ENCODE peak calls at places on chromosome 7, in four cellular contexts. One of them, this sample, is unnamed. For H3K36me3, the result is how much of the 10 kb centered on the place peaks cover.

GRCh38 chr7:155814569-155815276 is 2.5 kb upstream of the SHH start:
- DNase-seq in heart right ventricle: no peak
- DNase-seq in ovary: no peak
- DNase-seq in Peyer's patch: no peak
- DNase-seq in this sample: no peak

GRCh38 chr7:63077841-63078240 is 920.8 kb upstream of the ZNF722 start:
- DNase-seq in ovary: no peak
- DNase-seq in heart right ventricle: no peak
- DNase-seq in Peyer's patch: no peak
- DNase-seq in this sample: no peak

GRCh38 chr7:141097430-141097829 is 23.6 kb downstream of the TMEM178B start:
- DNase-seq in heart right ventricle: no peak
- DNase-seq in Peyer's patch: no peak
- DNase-seq in ovary: no peak
- DNase-seq in this sample: no peak

GRCh38 chr7:17158261-17158660 is 140.2 kb upstream of the AHR start:
- DNase-seq in heart right ventricle: no peak
- DNase-seq in ovary: no peak
- DNase-seq in Peyer's patch: no peak
- DNase-seq in this sample: no peak

GRCh38 chr7:131726031-131726430 is 169.6 kb upstream of the PODXL start:
- DNase-seq in heart right ventricle: no peak
- DNase-seq in ovary: no peak
- DNase-seq in Peyer's patch: no peak
- DNase-seq in this sample: no peak

GRCh38 chr7:3027455-3027854 is 16.2 kb downstream of the CARD11 start:
- DNase-seq in heart right ventricle: no peak
- DNase-seq in Peyer's patch: peak
- DNase-seq in ovary: no peak
- DNase-seq in this sample: peak

GRCh38 chr7:100603697-100604077 is 1.5 kb downstream of the PCOLCE start:
- DNase-seq in Peyer's patch: no peak
- DNase-seq in heart right ventricle: no peak
- DNase-seq in ovary: no peak
- DNase-seq in this sample: no peak

GRCh38 chr7:84363741-84364140 is 169.2 kb upstream of the SEMA3A start:
- DNase-seq in heart right ventricle: no peak
- DNase-seq in Peyer's patch: no peak
- DNase-seq in ovary: no peak
- DNase-seq in this sample: no peak

GRCh38 chr7:94028768-94029167 is 24.6 kb upstream of the BET1 start:
- DNase-seq in heart right ventricle: no peak
- DNase-seq in ovary: no peak
- DNase-seq in Peyer's patch: no peak
- DNase-seq in this sample: no peak

GRCh38 chr7:110544199-110544598 is 546.7 kb upstream of the LRRN3 start:
- DNase-seq in ovary: no peak
- DNase-seq in Peyer's patch: no peak
- DNase-seq in heart right ventricle: no peak
- DNase-seq in this sample: no peak

GRCh38 chr7:25964483-25964961 is 187.5 kb upstream of the NFE2L3 start:
- DNase-seq in Peyer's patch: no peak
- DNase-seq in ovary: no peak
- DNase-seq in heart right ventricle: no peak
- DNase-seq in this sample: no peak

GRCh38 chr7:19900118-19900517 is 126.7 kb upstream of the TMEM196 start:
- DNase-seq in ovary: no peak
- DNase-seq in Peyer's patch: no peak
- DNase-seq in heart right ventricle: no peak
- DNase-seq in this sample: no peak

GRCh38 chr7:90775383-90775965 is 179.4 kb downstream of the CDK14 start:
- DNase-seq in Peyer's patch: no peak
- DNase-seq in ovary: no peak
- DNase-seq in heart right ventricle: no peak
- DNase-seq in this sample: no peak

GRCh38 chr7:151756866-151757265 is 120.0 kb downstream of the PRKAG2 start:
- DNase-seq in ovary: no peak
- DNase-seq in heart right ventricle: no peak
- DNase-seq in Peyer's patch: no peak
- DNase-seq in this sample: no peak

GRCh38 chr7:98287486-98287959 is 6.0 kb downstream of the BRI3 start:
- DNase-seq in ovary: no peak
- DNase-seq in Peyer's patch: peak
- DNase-seq in heart right ventricle: no peak
- DNase-seq in this sample: no peak

GRCh38 chr7:142405122-142405765 is 147.4 kb upstream of the PRSS58 start:
- DNase-seq in Peyer's patch: no peak
- DNase-seq in heart right ventricle: no peak
- DNase-seq in ovary: no peak
- DNase-seq in this sample: no peak

GRCh38 chr7:134907639-134908038 is 78.7 kb upstream of the AGBL3 start:
- DNase-seq in heart right ventricle: no peak
- DNase-seq in ovary: peak
- DNase-seq in Peyer's patch: no peak
- DNase-seq in this sample: no peak

GRCh38 chr7:25436413-25436812 is 208.1 kb upstream of the NPVF start:
- DNase-seq in Peyer's patch: no peak
- DNase-seq in heart right ventricle: no peak
- DNase-seq in ovary: no peak
- DNase-seq in this sample: no peak

GRCh38 chr7:145036592-145037386 is 200.9 kb upstream of the TPK1 start:
- DNase-seq in ovary: no peak
- DNase-seq in Peyer's patch: no peak
- DNase-seq in heart right ventricle: peak
- DNase-seq in this sample: no peak

GRCh38 chr7:56218510-56218909 is 102.3 kb upstream of the NUPR2 start:
- DNase-seq in heart right ventricle: no peak
- DNase-seq in ovary: no peak
- DNase-seq in Peyer's patch: no peak
- DNase-seq in this sample: no peak

GRCh38 chr7:68613405-68613804 is 984.9 kb upstream of the AUTS2 start:
- DNase-seq in ovary: no peak
- DNase-seq in heart right ventricle: no peak
- DNase-seq in Peyer's patch: no peak
- DNase-seq in this sample: no peak

GRCh38 chr7:52863667-52864066 is 171.8 kb upstream of the POM121L12 start:
- DNase-seq in heart right ventricle: no peak
- DNase-seq in ovary: no peak
- DNase-seq in Peyer's patch: no peak
- DNase-seq in this sample: no peak

GRCh38 chr7:130398751-130399150 is 18.5 kb downstream of the CPA1 start:
- DNase-seq in ovary: no peak
- DNase-seq in heart right ventricle: no peak
- DNase-seq in Peyer's patch: no peak
- DNase-seq in this sample: no peak

GRCh38 chr7:140638311-140638791 is 2.3 kb downstream of the DENND2A start:
- DNase-seq in Peyer's patch: peak
- DNase-seq in ovary: no peak
- DNase-seq in heart right ventricle: no peak
- DNase-seq in this sample: peak

GRCh38 chr7:104156842-104157277 is 51.0 kb downstream of the ORC5 start:
- DNase-seq in ovary: no peak
- DNase-seq in Peyer's patch: no peak
- DNase-seq in heart right ventricle: no peak
- DNase-seq in this sample: no peak

GRCh38 chr7:89334785-89335184 is 539.2 kb upstream of the TEX47 start:
- DNase-seq in heart right ventricle: no peak
- DNase-seq in Peyer's patch: no peak
- DNase-seq in ovary: no peak
- DNase-seq in this sample: no peak

GRCh38 chr7:151248191-151249033 is at the start of gene SMARCD3:
- DNase-seq in Peyer's patch: peak
- DNase-seq in heart right ventricle: peak
- DNase-seq in ovary: peak
- DNase-seq in this sample: peak

GRCh38 chr7:123653162-123653561 is 2.5 kb upstream of the LMOD2 start:
- DNase-seq in Peyer's patch: no peak
- DNase-seq in heart right ventricle: no peak
- DNase-seq in ovary: no peak
- DNase-seq in this sample: no peak

GRCh38 chr7:952548-953441 is 1.7 kb downstream of the ADAP1 start:
- DNase-seq in heart right ventricle: no peak
- DNase-seq in ovary: no peak
- DNase-seq in Peyer's patch: no peak
- DNase-seq in this sample: no peak

GRCh38 chr7:42217548-42217947 is 19.5 kb downstream of the GLI3 start:
- DNase-seq in heart right ventricle: no peak
- DNase-seq in Peyer's patch: no peak
- DNase-seq in ovary: no peak
- DNase-seq in this sample: no peak

GRCh38 chr7:46705416-46706255 is 784.6 kb upstream of the IGFBP3 start:
- DNase-seq in heart right ventricle: no peak
- DNase-seq in ovary: no peak
- DNase-seq in Peyer's patch: no peak
- DNase-seq in this sample: no peak

GRCh38 chr7:18177815-18178660 is 150.4 kb upstream of the PRPS1L1 start:
- DNase-seq in Peyer's patch: no peak
- DNase-seq in heart right ventricle: no peak
- DNase-seq in ovary: no peak
- DNase-seq in this sample: no peak

DNA sequence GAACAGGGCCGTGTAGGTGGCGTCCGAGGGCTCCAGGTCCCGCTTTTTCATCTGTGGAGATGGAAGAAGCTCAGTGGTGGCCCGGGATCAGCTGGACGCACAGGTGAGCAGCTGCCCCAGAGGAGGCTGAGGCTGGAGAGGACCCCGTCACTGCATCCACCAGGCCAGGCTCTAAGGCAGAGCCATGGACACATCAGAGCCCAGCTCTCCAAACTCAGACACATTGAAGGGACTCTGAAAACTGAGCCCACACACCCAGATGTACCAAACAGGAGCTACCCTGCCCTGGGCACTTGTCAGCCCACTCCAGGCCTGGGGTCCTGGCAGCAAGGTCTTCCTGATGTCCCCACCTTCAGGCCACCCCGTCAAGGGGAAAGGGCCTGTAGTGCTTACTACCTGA is 8.8 kb downstream of the PTCD1 start:
- DNase-seq in heart right ventricle: no peak
- DNase-seq in ovary: no peak
- DNase-seq in Peyer's patch: no peak
- DNase-seq in this sample: no peak
- H3K36me3 ChIP-seq in heart right ventricle: half or more
- H3K36me3 ChIP-seq in ovary: under half
- H3K36me3 ChIP-seq in Peyer's patch: under half
- H3K36me3 ChIP-seq in this sample: under half

GRCh38 chr7:70778585-70778984 is 353.4 kb upstream of the GALNT17 start:
- DNase-seq in ovary: no peak
- DNase-seq in Peyer's patch: no peak
- DNase-seq in heart right ventricle: no peak
- DNase-seq in this sample: no peak
- H3K36me3 ChIP-seq in ovary: under half
- H3K36me3 ChIP-seq in Peyer's patch: under half
- H3K36me3 ChIP-seq in heart right ventricle: half or more
- H3K36me3 ChIP-seq in this sample: under half

DNA sequence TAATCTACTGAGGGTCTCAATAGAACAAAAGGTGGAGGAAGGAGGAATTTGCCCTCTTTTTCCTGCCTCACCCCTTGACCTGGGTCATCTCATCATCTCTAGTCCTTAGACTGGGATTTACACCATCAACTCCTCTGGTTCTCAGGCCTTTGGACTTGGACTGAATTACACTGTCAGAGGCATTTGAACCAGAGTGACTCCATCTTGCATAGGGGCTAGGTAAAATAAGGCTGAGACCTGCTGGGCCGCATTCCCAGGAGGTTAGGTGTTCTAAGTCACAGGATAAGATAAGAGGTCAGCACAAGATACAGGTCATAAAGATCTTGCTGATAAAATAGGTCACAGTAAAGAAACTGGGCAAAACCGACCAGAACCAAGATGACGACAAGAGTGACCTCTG is 83.9 kb downstream of the C1GALT1 start:
- DNase-seq in ovary: no peak
- DNase-seq in heart right ventricle: no peak
- DNase-seq in Peyer's patch: peak
- DNase-seq in this sample: no peak
- H3K36me3 ChIP-seq in ovary: under half
- H3K36me3 ChIP-seq in heart right ventricle: under half
- H3K36me3 ChIP-seq in Peyer's patch: under half
- H3K36me3 ChIP-seq in this sample: under half

DNA sequence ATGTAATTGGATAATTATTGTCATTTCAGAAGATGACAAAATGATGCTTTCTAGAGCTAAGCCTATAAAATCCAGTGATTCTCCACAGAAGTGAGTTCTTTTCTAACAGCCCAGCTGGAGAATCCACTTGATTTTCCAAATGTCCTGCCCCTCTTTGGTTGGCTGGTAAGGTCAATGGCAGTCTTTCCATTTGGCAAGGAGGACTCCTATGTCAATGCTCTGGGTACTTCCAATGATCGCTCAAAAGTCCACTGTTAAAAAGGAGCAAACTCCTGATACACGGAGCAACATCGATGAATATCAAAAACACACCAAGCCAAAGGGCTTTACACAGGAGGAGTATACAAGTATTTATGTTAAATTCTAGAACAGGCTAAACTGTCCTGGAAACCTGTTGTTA is 57.8 kb downstream of the STK17A start:
- DNase-seq in Peyer's patch: no peak
- DNase-seq in ovary: no peak
- DNase-seq in heart right ventricle: no peak
- DNase-seq in this sample: no peak
- H3K36me3 ChIP-seq in Peyer's patch: under half
- H3K36me3 ChIP-seq in ovary: under half
- H3K36me3 ChIP-seq in heart right ventricle: half or more
- H3K36me3 ChIP-seq in this sample: under half

GRCh38 chr7:128076831-128077271 is 45.6 kb upstream of the LRRC4 start:
- DNase-seq in ovary: peak
- DNase-seq in Peyer's patch: peak
- DNase-seq in heart right ventricle: peak
- DNase-seq in this sample: peak
- H3K36me3 ChIP-seq in ovary: under half
- H3K36me3 ChIP-seq in Peyer's patch: under half
- H3K36me3 ChIP-seq in heart right ventricle: half or more
- H3K36me3 ChIP-seq in this sample: under half

GRCh38 chr7:158754746-158755444 is 50.3 kb upstream of the NCAPG2 start:
- DNase-seq in Peyer's patch: no peak
- DNase-seq in heart right ventricle: no peak
- DNase-seq in ovary: no peak
- DNase-seq in this sample: no peak
- H3K36me3 ChIP-seq in Peyer's patch: under half
- H3K36me3 ChIP-seq in heart right ventricle: half or more
- H3K36me3 ChIP-seq in ovary: under half
- H3K36me3 ChIP-seq in this sample: under half

GRCh38 chr7:128985660-128986059 is 47.9 kb downstream of the IRF5 start:
- DNase-seq in heart right ventricle: no peak
- DNase-seq in ovary: no peak
- DNase-seq in Peyer's patch: no peak
- DNase-seq in this sample: no peak

GRCh38 chr7:128982105-128982504 is 44.4 kb downstream of the IRF5 start:
- DNase-seq in Peyer's patch: no peak
- DNase-seq in ovary: no peak
- DNase-seq in heart right ventricle: no peak
- DNase-seq in this sample: no peak
- H3K36me3 ChIP-seq in Peyer's patch: under half
- H3K36me3 ChIP-seq in ovary: under half
- H3K36me3 ChIP-seq in heart right ventricle: half or more
- H3K36me3 ChIP-seq in this sample: under half